ENCODE peak calls at places on chromosomes 1 and 21, in seven cellular contexts. S is stimulated activated CD4-positive, alpha-beta T cell treated with anti-CD3 and anti-CD28 coated beads, Interleukin-1b, Interleukin-23, amount 100 ng/mL, for 4 hours; Y is chondrocyte; W is transverse colon; M is HCT116; N is RCC 7860; J is NCI-H774. L is an unnamed sample.

GRCh38 chr1:162538815-162539431 is 22.6 kb upstream of the UAP1 start:
- DNase-seq in Y (no peak), M (peak; percentile 75), N (peak; percentile 100), S (no peak), W (no peak), J (no peak), L (peak; percentile 76)

GRCh38 chr1:3170566-3171453 is 101.8 kb downstream of the PRDM16 start:
- DNase-seq in M (no peak), Y (no peak), J (peak; percentile 63), N (no peak), W (peak; percentile 63), S (no peak), L (no peak)

GRCh38 chr1:176456848-176457247 is 6.1 kb upstream of the PAPPA2 start:
- DNase-seq in W (no peak), J (no peak), S (no peak), N (no peak), Y (no peak), M (no peak), L (no peak)

GRCh38 chr1:246199086-246199485 is 308.0 kb downstream of the SMYD3 start:
- DNase-seq in S (no peak), M (no peak), Y (no peak), J (no peak), W (no peak), N (no peak), L (no peak)

GRCh38 chr1:208004851-208005250 is 93.9 kb upstream of the CD34 start:
- DNase-seq in J (no peak), M (no peak), W (no peak), Y (no peak), S (no peak), N (peak; percentile 6), L (no peak)

GRCh38 chr1:202501281-202501680 is 152.8 kb downstream of the PPP1R12B start:
- DNase-seq in S (no peak), Y (no peak), N (peak; percentile 36), J (no peak), W (no peak), M (peak; percentile 12), L (no peak)

GRCh38 chr1:1565340-1565739 is 9.3 kb downstream of the SSU72 start:
- DNase-seq in M (no peak), Y (no peak), S (no peak), J (no peak), N (no peak), W (no peak), L (no peak)

GRCh38 chr21:37060296-37060695 is 12.6 kb downstream of the PIGP start:
- DNase-seq in Y (no peak), S (no peak), M (peak; percentile 82), J (peak; percentile 97), N (peak; percentile 96), W (peak; percentile 68), L (no peak)

L was measured in keratinocyte.